ENCODE peak calls at places on chromosomes 6 and 20, in five cellular contexts. One of them, this sample, is unnamed.
A peak's percentile ranks its signal among the peaks of the same experiment; 100 is the strongest.

GRCh38 chr6:13573669-13574110 is 711 bp upstream of the SIRT5 start:
- DNase-seq in cardiac fibroblast: peak; percentile 35
- DNase-seq in HFF-Myc: no peak
- DNase-seq in cardiac muscle cell: peak; percentile 3
- DNase-seq in stomach: peak; percentile 35
- DNase-seq in this sample: no peak

GRCh38 chr20:5376228-5376627 is 59.5 kb upstream of the PROKR2 start:
- DNase-seq in stomach: no peak
- DNase-seq in cardiac muscle cell: no peak
- DNase-seq in HFF-Myc: no peak
- DNase-seq in cardiac fibroblast: no peak
- DNase-seq in this sample: no peak

GRCh38 chr6:112910256-112910655 is 563.1 kb downstream of the RFPL4B start:
- DNase-seq in HFF-Myc: peak; percentile 40
- DNase-seq in cardiac muscle cell: no peak
- DNase-seq in cardiac fibroblast: peak; percentile 5
- DNase-seq in stomach: no peak
- DNase-seq in this sample: peak; percentile 52

GRCh38 chr20:44295995-44296394 is 15.0 kb downstream of the FITM2 start:
- DNase-seq in stomach: no peak
- DNase-seq in cardiac muscle cell: peak; percentile 70
- DNase-seq in HFF-Myc: no peak
- DNase-seq in cardiac fibroblast: no peak
- DNase-seq in this sample: no peak

GRCh38 chr6:156430361-156430760 is 346.8 kb upstream of the ARID1B start:
- DNase-seq in stomach: no peak
- DNase-seq in cardiac muscle cell: no peak
- DNase-seq in cardiac fibroblast: no peak
- DNase-seq in HFF-Myc: no peak
- DNase-seq in this sample: no peak

GRCh38 chr6:137148291-137149076 is 25.0 kb downstream of the IL22RA2 start:
- DNase-seq in cardiac fibroblast: peak; percentile 12
- DNase-seq in stomach: no peak
- DNase-seq in HFF-Myc: no peak
- DNase-seq in cardiac muscle cell: no peak
- DNase-seq in this sample: peak; percentile 35

GRCh38 chr6:169961772-169962561 is 210.5 kb downstream of the ERMARD start:
- DNase-seq in stomach: peak; percentile 24
- DNase-seq in HFF-Myc: no peak
- DNase-seq in cardiac fibroblast: no peak
- DNase-seq in cardiac muscle cell: peak; percentile 60
- DNase-seq in this sample: no peak

GRCh38 chr6:160121558-160121957 is at the start of gene SLC22A1:
- DNase-seq in cardiac muscle cell: no peak
- DNase-seq in stomach: no peak
- DNase-seq in cardiac fibroblast: no peak
- DNase-seq in HFF-Myc: no peak
- DNase-seq in this sample: no peak

GRCh38 chr6:44657201-44657824 is 269.8 kb downstream of the CDC5L start:
- DNase-seq in cardiac muscle cell: peak; percentile 48
- DNase-seq in stomach: no peak
- DNase-seq in cardiac fibroblast: peak; percentile 45
- DNase-seq in HFF-Myc: no peak
- DNase-seq in this sample: no peak

GRCh38 chr6:169787797-169788196 is 36.4 kb downstream of the ERMARD start:
- DNase-seq in HFF-Myc: no peak
- DNase-seq in cardiac muscle cell: no peak
- DNase-seq in stomach: no peak
- DNase-seq in cardiac fibroblast: no peak
- DNase-seq in this sample: no peak

GRCh38 chr20:48592107-48592940 is 235.5 kb downstream of the PREX1 start:
- DNase-seq in cardiac muscle cell: no peak
- DNase-seq in HFF-Myc: no peak
- DNase-seq in stomach: no peak
- DNase-seq in cardiac fibroblast: no peak
- DNase-seq in this sample: no peak

GRCh38 chr6:104789770-104790190 is 69.9 kb downstream of the HACE1 start:
- DNase-seq in HFF-Myc: peak; percentile 7
- DNase-seq in cardiac fibroblast: peak; percentile 73
- DNase-seq in stomach: no peak
- DNase-seq in cardiac muscle cell: peak; percentile 17
- DNase-seq in this sample: peak; percentile 45

GRCh38 chr6:39902786-39903465 is 31.3 kb downstream of the MOCS1 start:
- DNase-seq in cardiac fibroblast: no peak
- DNase-seq in HFF-Myc: no peak
- DNase-seq in stomach: no peak
- DNase-seq in cardiac muscle cell: no peak
- DNase-seq in this sample: no peak

GRCh38 chr20:2751868-2752630 is 48.4 kb downstream of the CPXM1 start:
- DNase-seq in HFF-Myc: no peak
- DNase-seq in stomach: peak; percentile 43
- DNase-seq in cardiac fibroblast: no peak
- DNase-seq in cardiac muscle cell: peak; percentile 28
- DNase-seq in this sample: no peak

GRCh38 chr6:20213271-20213798 is 1.1 kb upstream of the MBOAT1 start:
- DNase-seq in cardiac fibroblast: peak; percentile 7
- DNase-seq in HFF-Myc: no peak
- DNase-seq in cardiac muscle cell: peak; percentile 14
- DNase-seq in stomach: no peak
- DNase-seq in this sample: no peak

GRCh38 chr6:20212392-20213111 is at the start of gene MBOAT1:
- DNase-seq in cardiac fibroblast: peak; percentile 96
- DNase-seq in HFF-Myc: peak; percentile 33
- DNase-seq in stomach: peak; percentile 91
- DNase-seq in cardiac muscle cell: peak; percentile 94
- DNase-seq in this sample: peak; percentile 62

GRCh38 chr6:20211941-20212391 is 303 bp downstream of the MBOAT1 start:
- DNase-seq in cardiac fibroblast: peak; percentile 52
- DNase-seq in HFF-Myc: no peak
- DNase-seq in stomach: peak; percentile 60
- DNase-seq in cardiac muscle cell: peak; percentile 64
- DNase-seq in this sample: no peak

GRCh38 chr6:20210158-20210557 is 2.1 kb downstream of the MBOAT1 start:
- DNase-seq in stomach: no peak
- DNase-seq in cardiac muscle cell: no peak
- DNase-seq in cardiac fibroblast: no peak
- DNase-seq in HFF-Myc: no peak
- DNase-seq in this sample: no peak

GRCh38 chr6:20211037-20211940 is 980 bp downstream of the MBOAT1 start:
- DNase-seq in cardiac muscle cell: no peak
- DNase-seq in stomach: peak; percentile 44
- DNase-seq in HFF-Myc: no peak
- DNase-seq in cardiac fibroblast: no peak
- DNase-seq in this sample: no peak
- H3K4me3 ChIP-seq in cardiac muscle cell: peak overlapping the region; percentile 50
- H3K4me3 ChIP-seq in stomach: peak overlapping the region; percentile 88
- H3K4me3 ChIP-seq in HFF-Myc: peak overlapping the region; percentile 63
- H3K4me3 ChIP-seq in cardiac fibroblast: peak overlapping the region; percentile 92
- H3K4me3 ChIP-seq in this sample: peak overlapping the region; percentile 98

GRCh38 chr20:41167118-41167470 is 29.8 kb downstream of the PLCG1 start:
- DNase-seq in cardiac muscle cell: no peak
- DNase-seq in cardiac fibroblast: no peak
- DNase-seq in HFF-Myc: no peak
- DNase-seq in stomach: no peak
- DNase-seq in this sample: no peak
- TF ChIP-seq CTCF in cardiac muscle cell: no peak
- TF ChIP-seq CTCF in cardiac fibroblast: no peak
- TF ChIP-seq CTCF in HFF-Myc: no peak
- TF ChIP-seq CTCF in stomach: no peak
- TF ChIP-seq CTCF in this sample: no peak

DNA sequence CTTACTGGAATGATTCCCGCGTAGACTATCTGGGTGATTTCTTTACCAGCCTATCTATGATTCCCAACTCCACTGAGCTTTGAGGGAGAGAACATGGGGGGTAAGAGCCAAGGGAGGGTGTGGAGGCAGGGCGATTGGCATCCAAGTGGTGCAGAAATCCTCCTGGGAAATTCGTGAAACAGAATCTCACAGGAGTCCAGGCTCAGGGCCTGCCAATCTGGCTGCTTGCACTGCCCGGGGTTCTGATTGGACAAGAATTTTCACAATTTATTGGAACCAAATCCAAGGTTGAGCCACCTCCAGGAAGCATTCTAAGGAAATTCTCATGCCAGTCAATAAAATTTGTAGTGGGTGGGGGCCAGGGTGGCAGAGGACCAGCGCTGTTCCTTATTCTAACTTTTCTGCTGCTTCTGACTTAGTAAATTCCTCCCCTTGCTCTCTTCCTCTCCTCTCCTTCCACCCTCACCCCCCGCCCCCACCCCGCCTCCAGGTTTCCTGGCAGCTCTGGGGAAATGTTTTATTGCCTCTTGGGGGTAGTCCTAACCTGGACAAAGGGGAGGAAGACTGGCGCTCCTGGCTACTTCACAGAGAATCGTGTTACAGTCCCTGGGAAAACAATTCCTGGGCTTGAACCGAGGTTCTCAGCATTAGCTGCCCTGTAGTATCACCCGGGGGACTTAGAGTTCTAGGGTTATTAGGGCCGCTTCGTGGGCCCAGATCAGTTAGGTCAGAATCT is 3.1 kb downstream of the BMP6 start:
- DNase-seq in HFF-Myc: no peak
- DNase-seq in stomach: no peak
- DNase-seq in cardiac fibroblast: peak; percentile 54
- DNase-seq in cardiac muscle cell: no peak
- DNase-seq in this sample: no peak
- H3K4me3 ChIP-seq in HFF-Myc: no peak overlapping the region
- H3K4me3 ChIP-seq in stomach: peak overlapping the region; percentile 75
- H3K4me3 ChIP-seq in cardiac fibroblast: peak overlapping the region; percentile 66
- H3K4me3 ChIP-seq in cardiac muscle cell: peak overlapping the region; percentile 40
- H3K4me3 ChIP-seq in this sample: no peak overlapping the region

GRCh38 chr6:52407467-52407866 is 12.7 kb upstream of the EFHC1 start:
- DNase-seq in cardiac fibroblast: peak; percentile 77
- DNase-seq in HFF-Myc: no peak
- DNase-seq in cardiac muscle cell: peak; percentile 51
- DNase-seq in stomach: no peak
- DNase-seq in this sample: no peak
- TF ChIP-seq CTCF in cardiac fibroblast: peak; percentile 63
- TF ChIP-seq CTCF in HFF-Myc: peak; percentile 56
- TF ChIP-seq CTCF in cardiac muscle cell: peak; percentile 48
- TF ChIP-seq CTCF in stomach: no peak
- TF ChIP-seq CTCF in this sample: peak; percentile 63

GRCh38 chr20:10454135-10454750 is 19.1 kb downstream of the SLX4IP start:
- DNase-seq in cardiac muscle cell: no peak
- DNase-seq in cardiac fibroblast: no peak
- DNase-seq in HFF-Myc: no peak
- DNase-seq in stomach: no peak
- DNase-seq in this sample: no peak

GRCh38 chr20:10449270-10449669 is 14.2 kb downstream of the SLX4IP start:
- DNase-seq in stomach: no peak
- DNase-seq in HFF-Myc: no peak
- DNase-seq in cardiac fibroblast: no peak
- DNase-seq in cardiac muscle cell: no peak
- DNase-seq in this sample: no peak

GRCh38 chr20:10448270-10449156 is 13.4 kb downstream of the SLX4IP start:
- DNase-seq in HFF-Myc: no peak
- DNase-seq in stomach: no peak
- DNase-seq in cardiac muscle cell: no peak
- DNase-seq in cardiac fibroblast: peak; percentile 39
- DNase-seq in this sample: no peak

GRCh38 chr20:10453241-10453640 is 18.1 kb downstream of the SLX4IP start:
- DNase-seq in stomach: no peak
- DNase-seq in HFF-Myc: no peak
- DNase-seq in cardiac fibroblast: no peak
- DNase-seq in cardiac muscle cell: no peak
- DNase-seq in this sample: no peak
- H3K4me3 ChIP-seq in stomach: no peak overlapping the region
- H3K4me3 ChIP-seq in HFF-Myc: no peak overlapping the region
- H3K4me3 ChIP-seq in cardiac fibroblast: no peak overlapping the region
- H3K4me3 ChIP-seq in cardiac muscle cell: no peak overlapping the region
- H3K4me3 ChIP-seq in this sample: no peak overlapping the region

GRCh38 chr6:97703661-97704060 is 420.6 kb upstream of the MMS22L start:
- DNase-seq in cardiac muscle cell: no peak
- DNase-seq in cardiac fibroblast: no peak
- DNase-seq in HFF-Myc: no peak
- DNase-seq in stomach: no peak
- DNase-seq in this sample: no peak

GRCh38 chr6:97702226-97702625 is 419.2 kb upstream of the MMS22L start:
- DNase-seq in cardiac muscle cell: no peak
- DNase-seq in HFF-Myc: no peak
- DNase-seq in stomach: no peak
- DNase-seq in cardiac fibroblast: no peak
- DNase-seq in this sample: no peak

GRCh38 chr6:97705568-97705967 is 422.6 kb upstream of the MMS22L start:
- DNase-seq in stomach: no peak
- DNase-seq in HFF-Myc: no peak
- DNase-seq in cardiac fibroblast: peak; percentile 2
- DNase-seq in cardiac muscle cell: no peak
- DNase-seq in this sample: no peak
- TF ChIP-seq CTCF in stomach: no peak
- TF ChIP-seq CTCF in HFF-Myc: peak; percentile 3
- TF ChIP-seq CTCF in cardiac fibroblast: peak; percentile 22
- TF ChIP-seq CTCF in cardiac muscle cell: peak; percentile 14
- TF ChIP-seq CTCF in this sample: no peak